ENCODE peak calls at places on chromosomes 6 and 20, in four cellular contexts. One of them, this sample, is unnamed.

GRCh38 chr20:20321917-20322316 is 46.0 kb upstream of the INSM1 start:
- DNase-seq in HCT116: no peak
- DNase-seq in K562: no peak
- DNase-seq in HepG2: no peak
- DNase-seq in this sample: no peak

GRCh38 chr20:37615507-37616425 is 78.1 kb upstream of the CTNNBL1 start:
- DNase-seq in HCT116: peak
- DNase-seq in K562: peak
- DNase-seq in HepG2: peak
- DNase-seq in this sample: peak

GRCh38 chr6:50655848-50656453 is 57.4 kb upstream of the TFAP2D start:
- DNase-seq in K562: peak
- DNase-seq in HepG2: peak
- DNase-seq in HCT116: no peak
- DNase-seq in this sample: peak

GRCh38 chr20:46132705-46133120 is 14.6 kb downstream of the CD40 start:
- DNase-seq in HCT116: peak
- DNase-seq in K562: peak
- DNase-seq in HepG2: peak
- DNase-seq in this sample: peak

GRCh38 chr6:157268396-157268795 is 54.9 kb downstream of the TMEM242 start:
- DNase-seq in K562: no peak
- DNase-seq in HCT116: no peak
- DNase-seq in HepG2: no peak
- DNase-seq in this sample: no peak

GRCh38 chr6:89985744-89986493 is 91.7 kb downstream of the GJA10 start:
- DNase-seq in K562: peak
- DNase-seq in HCT116: no peak
- DNase-seq in HepG2: no peak
- DNase-seq in this sample: no peak

GRCh38 chr6:113856571-113857564 is at the start of gene MARCKS:
- DNase-seq in K562: peak
- DNase-seq in HCT116: peak
- DNase-seq in HepG2: peak
- DNase-seq in this sample: no peak

GRCh38 chr6:159871911-159872310 is 18.9 kb upstream of the MAS1 start:
- DNase-seq in HCT116: no peak
- DNase-seq in HepG2: no peak
- DNase-seq in K562: no peak
- DNase-seq in this sample: no peak

GRCh38 chr6:38443341-38443740 is 196.4 kb downstream of the BTBD9 start:
- DNase-seq in K562: no peak
- DNase-seq in HCT116: no peak
- DNase-seq in HepG2: no peak
- DNase-seq in this sample: peak

GRCh38 chr6:140079328-140079727 is 704.9 kb upstream of the CITED2 start:
- DNase-seq in K562: no peak
- DNase-seq in HepG2: no peak
- DNase-seq in HCT116: no peak
- DNase-seq in this sample: no peak

GRCh38 chr6:163490826-163491577 is 76.5 kb downstream of the QKI start:
- DNase-seq in K562: no peak
- DNase-seq in HCT116: no peak
- DNase-seq in HepG2: no peak
- DNase-seq in this sample: peak

GRCh38 chr6:93819189-93819588 is 399.8 kb upstream of the EPHA7 start:
- DNase-seq in K562: no peak
- DNase-seq in HepG2: peak
- DNase-seq in HCT116: no peak
- DNase-seq in this sample: no peak

GRCh38 chr6:153312633-153313032 is 181.6 kb upstream of the RGS17 start:
- DNase-seq in HepG2: peak
- DNase-seq in HCT116: peak
- DNase-seq in K562: no peak
- DNase-seq in this sample: peak

GRCh38 chr6:160462551-160463109 is 114.5 kb downstream of the SLC22A3 start:
- DNase-seq in HepG2: no peak
- DNase-seq in K562: no peak
- DNase-seq in HCT116: no peak
- DNase-seq in this sample: no peak

GRCh38 chr20:19090332-19090731 is 122.1 kb upstream of the SLC24A3 start:
- DNase-seq in K562: no peak
- DNase-seq in HCT116: no peak
- DNase-seq in HepG2: no peak
- DNase-seq in this sample: no peak

GRCh38 chr6:52577022-52577777 is at the start of gene TRAM2:
- DNase-seq in HepG2: peak
- DNase-seq in K562: peak
- DNase-seq in HCT116: peak
- DNase-seq in this sample: peak

GRCh38 chr20:50682065-50682464 is 9.3 kb downstream of the RIPOR3 start:
- DNase-seq in HepG2: no peak
- DNase-seq in HCT116: no peak
- DNase-seq in K562: no peak
- DNase-seq in this sample: no peak

GRCh38 chr6:49662231-49662876 is 25.7 kb upstream of the RHAG start:
- DNase-seq in HepG2: no peak
- DNase-seq in K562: no peak
- DNase-seq in HCT116: no peak
- DNase-seq in this sample: no peak

GRCh38 chr6:154343473-154344308 is 12.9 kb downstream of the IPCEF1 start:
- DNase-seq in HCT116: peak
- DNase-seq in HepG2: no peak
- DNase-seq in K562: peak
- DNase-seq in this sample: peak

GRCh38 chr6:42375007-42375635 is 76.6 kb downstream of the TRERF1 start:
- DNase-seq in HCT116: no peak
- DNase-seq in K562: no peak
- DNase-seq in HepG2: no peak
- DNase-seq in this sample: no peak
- TF ChIP-seq JUND in HCT116: no peak
- TF ChIP-seq JUND in K562: no peak
- TF ChIP-seq JUND in HepG2: no peak
- TF ChIP-seq JUND in this sample: no peak

GRCh38 chr6:169802790-169803189 is 51.4 kb downstream of the ERMARD start:
- DNase-seq in HCT116: no peak
- DNase-seq in K562: no peak
- DNase-seq in HepG2: no peak
- DNase-seq in this sample: no peak
- TF ChIP-seq JUND in HCT116: no peak
- TF ChIP-seq JUND in K562: no peak
- TF ChIP-seq JUND in HepG2: no peak
- TF ChIP-seq JUND in this sample: no peak

GRCh38 chr20:8657664-8658063 is 411.2 kb upstream of the PLCB4 start:
- DNase-seq in HCT116: no peak
- DNase-seq in K562: no peak
- DNase-seq in HepG2: no peak
- DNase-seq in this sample: no peak
- TF ChIP-seq JUND in HCT116: no peak
- TF ChIP-seq JUND in K562: no peak
- TF ChIP-seq JUND in HepG2: no peak
- TF ChIP-seq JUND in this sample: no peak

GRCh38 chr6:131476362-131476761 is 96.7 kb upstream of the ARG1 start:
- DNase-seq in HCT116: no peak
- DNase-seq in HepG2: no peak
- DNase-seq in K562: no peak
- DNase-seq in this sample: no peak

GRCh38 chr6:131471331-131471730 is 101.7 kb upstream of the ARG1 start:
- DNase-seq in HepG2: no peak
- DNase-seq in K562: no peak
- DNase-seq in HCT116: no peak
- DNase-seq in this sample: no peak

DNA sequence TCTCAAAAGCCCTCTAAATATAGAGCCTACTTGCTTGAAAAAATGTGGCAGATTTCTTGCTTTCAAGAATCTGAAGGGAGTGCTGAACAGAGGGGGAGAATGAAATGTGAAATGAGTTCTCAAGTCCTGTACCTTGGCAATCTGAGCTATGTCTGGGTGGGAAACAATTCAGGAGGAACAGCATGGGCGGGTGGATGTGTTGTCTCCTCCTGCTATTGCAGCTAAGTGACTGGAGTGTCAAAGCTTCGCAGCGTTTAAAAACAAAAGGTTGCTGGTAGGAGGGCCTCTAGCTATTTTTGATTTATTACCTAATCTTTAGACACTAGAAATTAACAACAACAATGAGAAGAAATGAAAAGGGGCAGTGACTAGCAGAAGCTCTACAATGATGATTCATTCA is 102.5 kb upstream of the ARG1 start:
- DNase-seq in HepG2: no peak
- DNase-seq in K562: no peak
- DNase-seq in HCT116: no peak
- DNase-seq in this sample: no peak
- TF ChIP-seq JUND in HepG2: no peak
- TF ChIP-seq JUND in K562: no peak
- TF ChIP-seq JUND in HCT116: no peak
- TF ChIP-seq JUND in this sample: no peak

GRCh38 chr6:36857325-36857724 is 17.3 kb downstream of the PPIL1 start:
- DNase-seq in HepG2: no peak
- DNase-seq in K562: no peak
- DNase-seq in HCT116: no peak
- DNase-seq in this sample: no peak
- TF ChIP-seq JUND in HepG2: no peak
- TF ChIP-seq JUND in K562: no peak
- TF ChIP-seq JUND in HCT116: no peak
- TF ChIP-seq JUND in this sample: no peak

GRCh38 chr6:108556250-108556649 is 4.5 kb upstream of the FOXO3 start:
- DNase-seq in HCT116: no peak
- DNase-seq in HepG2: no peak
- DNase-seq in K562: no peak
- DNase-seq in this sample: no peak

GRCh38 chr6:108556864-108557493 is 3.7 kb upstream of the FOXO3 start:
- DNase-seq in HCT116: no peak
- DNase-seq in HepG2: no peak
- DNase-seq in K562: no peak
- DNase-seq in this sample: peak

GRCh38 chr6:108559097-108559883 is 1.4 kb upstream of the FOXO3 start:
- DNase-seq in HepG2: peak
- DNase-seq in HCT116: no peak
- DNase-seq in K562: peak
- DNase-seq in this sample: peak

GRCh38 chr6:108558372-108559096 is 2.2 kb upstream of the FOXO3 start:
- DNase-seq in K562: peak
- DNase-seq in HCT116: peak
- DNase-seq in HepG2: peak
- DNase-seq in this sample: peak

DNA sequence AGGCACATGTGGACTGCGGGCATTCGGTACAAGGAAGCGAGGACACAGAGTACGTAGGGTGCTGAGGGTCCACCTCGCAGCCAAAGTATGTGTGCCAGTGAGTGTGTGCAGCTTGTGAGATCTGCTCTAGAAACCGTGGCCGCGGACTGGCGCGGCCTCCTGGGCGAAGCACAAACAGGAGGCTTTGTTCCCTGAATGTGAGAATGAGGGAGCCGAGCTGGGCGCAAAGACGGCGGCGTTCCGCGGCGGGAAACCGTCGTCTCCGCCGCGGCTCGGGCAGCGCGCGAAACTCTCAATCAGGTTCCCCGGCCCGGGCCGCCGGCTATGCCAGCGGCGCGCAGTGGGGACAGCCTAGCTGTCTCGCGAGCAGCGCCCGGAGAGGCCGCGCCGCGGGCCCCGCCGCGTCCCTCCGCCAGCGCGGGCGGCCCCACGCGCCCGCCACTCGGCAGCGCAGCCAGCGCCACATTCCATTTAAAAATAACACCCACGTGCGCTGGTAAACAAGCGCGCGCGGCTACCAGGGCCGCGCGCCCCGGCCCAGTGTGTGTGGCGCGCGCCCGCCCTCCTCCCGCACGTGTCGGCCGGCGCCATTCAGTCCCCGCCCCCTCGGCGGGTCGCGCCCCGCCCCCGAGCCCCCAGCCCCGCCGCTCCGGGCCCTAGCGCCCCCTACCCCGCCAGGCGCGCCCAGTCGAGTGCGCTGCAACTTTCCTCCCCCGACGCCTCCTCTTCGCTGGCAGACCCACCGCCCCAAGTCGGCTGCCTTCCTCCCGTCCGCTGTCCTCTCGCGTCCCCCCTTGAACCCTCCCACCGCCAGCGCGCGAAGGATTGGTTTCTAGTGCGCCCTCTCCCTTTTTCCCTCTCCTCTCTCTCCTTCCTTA is 3.0 kb upstream of the FOXO3 start:
- DNase-seq in HCT116: no peak
- DNase-seq in K562: peak
- DNase-seq in HepG2: peak
- DNase-seq in this sample: peak
- TF ChIP-seq JUND in HCT116: no peak
- TF ChIP-seq JUND in K562: no peak
- TF ChIP-seq JUND in HepG2: no peak
- TF ChIP-seq JUND in this sample: no peak

DNA sequence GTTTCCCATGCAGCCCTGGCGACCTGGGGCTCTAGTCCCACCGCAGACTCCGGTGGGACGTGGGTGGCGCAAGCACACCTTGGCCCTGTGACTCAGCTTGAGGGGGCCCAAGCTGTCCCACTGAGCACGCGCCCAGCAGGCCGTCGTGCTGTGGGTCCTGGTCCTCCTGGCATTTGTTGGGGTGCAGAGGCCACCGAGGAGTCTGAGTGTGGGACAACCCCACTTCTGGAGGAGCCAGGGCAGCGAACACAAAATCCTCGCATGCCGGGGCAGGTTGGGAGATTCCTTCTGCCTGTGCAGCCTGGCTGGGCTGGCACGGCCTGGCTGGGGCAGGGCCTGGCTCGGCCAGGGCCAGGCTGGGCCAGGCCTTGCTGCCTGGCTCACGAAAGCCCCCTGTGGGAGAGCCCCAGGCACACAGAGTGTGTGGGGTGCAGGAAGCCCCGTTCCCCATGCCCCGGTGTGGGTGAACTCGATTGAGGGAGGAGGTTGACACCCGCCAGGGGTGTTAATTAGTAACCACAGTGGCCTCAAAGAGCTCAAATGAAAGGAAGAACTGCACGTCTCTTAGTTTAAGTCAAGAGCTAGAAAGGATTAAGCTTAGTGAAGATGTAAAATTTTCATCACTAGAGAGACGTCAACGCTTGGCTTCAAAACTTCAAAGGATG is 1808.5 kb upstream of the DEFB115 start:
- DNase-seq in HCT116: no peak
- DNase-seq in K562: no peak
- DNase-seq in HepG2: no peak
- DNase-seq in this sample: no peak
- TF ChIP-seq JUND in HCT116: no peak
- TF ChIP-seq JUND in K562: no peak
- TF ChIP-seq JUND in HepG2: no peak
- TF ChIP-seq JUND in this sample: no peak

GRCh38 chr6:150813319-150813992 is 52.0 kb upstream of the MTHFD1L start:
- DNase-seq in HepG2: no peak
- DNase-seq in HCT116: peak
- DNase-seq in K562: no peak
- DNase-seq in this sample: peak
- TF ChIP-seq JUND in HepG2: no peak
- TF ChIP-seq JUND in HCT116: peak
- TF ChIP-seq JUND in K562: peak
- TF ChIP-seq JUND in this sample: no peak

DNA sequence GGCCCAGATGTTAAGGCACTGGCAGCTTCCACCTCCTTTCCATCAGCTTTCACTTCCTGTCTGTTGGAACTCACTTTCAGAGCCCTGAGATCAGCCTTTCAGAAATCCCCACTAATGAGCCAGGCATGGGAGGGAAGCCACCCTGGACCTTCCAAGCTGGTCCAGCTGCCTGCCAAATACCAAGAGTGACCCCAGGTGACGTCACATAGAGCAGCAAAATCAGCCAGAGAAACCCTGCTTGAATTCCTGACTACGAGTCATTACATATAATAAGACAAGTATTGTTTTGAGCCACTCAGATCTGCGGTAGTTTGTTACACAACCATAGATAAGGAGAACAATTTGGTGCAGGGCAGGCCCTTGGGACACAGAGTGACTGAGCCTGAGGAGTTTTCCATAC is 556.0 kb upstream of the JAG1 start:
- DNase-seq in HepG2: no peak
- DNase-seq in HCT116: peak
- DNase-seq in K562: no peak
- DNase-seq in this sample: no peak
- TF ChIP-seq JUND in HepG2: no peak
- TF ChIP-seq JUND in HCT116: no peak
- TF ChIP-seq JUND in K562: no peak
- TF ChIP-seq JUND in this sample: no peak